ENCODE peak calls at places on chromosomes 6 and 20, in four cellular contexts. V is astrocyte, K is GM13976, N is GM23248. Z is an unnamed sample.

GRCh38 chr20:13525225-13525940 is 113.3 kb downstream of the TASP1 start:
- DNase-seq in V (peak), K (no peak), N (peak), Z (no peak)

GRCh38 chr6:79719248-79719975 is 88.3 kb downstream of the SH3BGRL2 start:
- DNase-seq in V (peak), K (no peak), N (peak), Z (no peak)

GRCh38 chr6:119351005-119351394 is 1.4 kb upstream of the MAN1A1 start:
- DNase-seq in V (peak), K (peak), N (peak), Z (no peak)

GRCh38 chr6:53418288-53418687 is 69.5 kb upstream of the ELOVL5 start:
- DNase-seq in N (no peak), K (no peak), V (no peak), Z (no peak)

GRCh38 chr6:50720623-50721022 is 7.3 kb downstream of the TFAP2D start:
- DNase-seq in K (no peak), V (no peak), N (peak), Z (no peak)

GRCh38 chr6:154156135-154156948 is 117.3 kb downstream of the OPRM1 start:
- DNase-seq in K (peak), N (peak), V (peak), Z (peak)

GRCh38 chr20:19692685-19693119 is 65.4 kb upstream of the RIN2 start:
- DNase-seq in K (peak), N (peak), V (peak), Z (peak)

GRCh38 chr6:80725156-80725930 is 618.9 kb downstream of the BCKDHB start:
- DNase-seq in V (peak), N (peak), K (no peak), Z (no peak)

GRCh38 chr20:62898970-62899632 is 27.2 kb downstream of the DIDO1 start:
- DNase-seq in V (no peak), K (peak), N (no peak), Z (no peak)

GRCh38 chr20:32564921-32565734 is 20.0 kb downstream of the NOL4L start:
- DNase-seq in V (no peak), N (no peak), K (no peak), Z (no peak)

GRCh38 chr20:46122071-46122470 is 4.0 kb downstream of the CD40 start:
- DNase-seq in V (peak), N (peak), K (no peak), Z (no peak)

GRCh38 chr6:170460606-170461005 is 92.5 kb downstream of the PSMB1 start:
- DNase-seq in V (no peak), K (no peak), N (no peak), Z (no peak)

GRCh38 chr6:38018755-38019165 is 199.2 kb downstream of the ZFAND3 start:
- DNase-seq in V (no peak), K (no peak), N (no peak), Z (no peak)

GRCh38 chr20:63097336-63097831 is 90.6 kb upstream of the BHLHE23 start:
- DNase-seq in K (no peak), V (no peak), N (no peak), Z (no peak)